ENCODE peak calls at places on chromosomes 1 and 21, in four cellular contexts. O is CD8-positive, alpha-beta T cell; T is brain microvascular endothelial cell; S is astrocyte of the spinal cord. I is an unnamed sample.

GRCh38 chr21:37503848-37504467 is 137.4 kb downstream of the DYRK1A start:
- DNase-seq in O (no peak), T (peak), S (peak), I (peak)

GRCh38 chr1:21756393-21757089 is 26.4 kb downstream of the USP48 start:
- DNase-seq in O (no peak), T (no peak), S (no peak), I (no peak)

GRCh38 chr1:30506785-30507312 is 216.5 kb downstream of the MATN1 start:
- DNase-seq in O (no peak), T (no peak), S (no peak), I (no peak)

GRCh38 chr1:169271094-169271493 is 96.5 kb downstream of the NME7 start:
- DNase-seq in O (no peak), T (no peak), S (no peak), I (no peak)

GRCh38 chr1:205688171-205688570 is 7.9 kb upstream of the SLC45A3 start:
- DNase-seq in O (no peak), T (no peak), S (no peak), I (no peak)

GRCh38 chr1:182598296-182598695 is 5.9 kb downstream of the RGS16 start:
- DNase-seq in O (no peak), T (no peak), S (no peak), I (no peak)

GRCh38 chr1:41810446-41810845 is 108.3 kb downstream of the HIVEP3 start:
- DNase-seq in O (no peak), T (peak), S (peak), I (no peak)

GRCh38 chr1:100866041-100866900 is 28.4 kb downstream of the EXTL2 start:
- DNase-seq in O (no peak), T (peak), S (peak), I (no peak)

GRCh38 chr1:109290998-109291397 is 8.1 kb upstream of the PSRC1 start:
- DNase-seq in O (no peak), T (no peak), S (no peak), I (no peak)

GRCh38 chr1:219568728-219569127 is 44.2 kb downstream of the ZC3H11B start:
- DNase-seq in O (no peak), T (peak), S (no peak), I (no peak)

GRCh38 chr21:14740692-14741091 is 194.6 kb upstream of the SAMSN1 start:
- DNase-seq in O (no peak), T (peak), S (no peak), I (no peak)

GRCh38 chr1:94160811-94161210 is 39.9 kb upstream of the ABCA4 start:
- DNase-seq in O (no peak), T (peak), S (peak), I (peak)

GRCh38 chr1:47436979-47437517 is 796 bp upstream of the FOXD2 start:
- DNase-seq in O (no peak), T (peak), S (peak), I (no peak)

GRCh38 chr21:43370091-43370658 is 56.8 kb downstream of the SIK1 start:
- DNase-seq in O (no peak), T (no peak), S (peak), I (no peak)

GRCh38 chr1:200165493-200166220 is 138.1 kb downstream of the NR5A2 start:
- DNase-seq in O (no peak), T (no peak), S (no peak), I (no peak)

GRCh38 chr21:42025392-42026071 is 15.4 kb upstream of the ZBTB21 start:
- DNase-seq in O (no peak), T (peak), S (peak), I (no peak)

DNA sequence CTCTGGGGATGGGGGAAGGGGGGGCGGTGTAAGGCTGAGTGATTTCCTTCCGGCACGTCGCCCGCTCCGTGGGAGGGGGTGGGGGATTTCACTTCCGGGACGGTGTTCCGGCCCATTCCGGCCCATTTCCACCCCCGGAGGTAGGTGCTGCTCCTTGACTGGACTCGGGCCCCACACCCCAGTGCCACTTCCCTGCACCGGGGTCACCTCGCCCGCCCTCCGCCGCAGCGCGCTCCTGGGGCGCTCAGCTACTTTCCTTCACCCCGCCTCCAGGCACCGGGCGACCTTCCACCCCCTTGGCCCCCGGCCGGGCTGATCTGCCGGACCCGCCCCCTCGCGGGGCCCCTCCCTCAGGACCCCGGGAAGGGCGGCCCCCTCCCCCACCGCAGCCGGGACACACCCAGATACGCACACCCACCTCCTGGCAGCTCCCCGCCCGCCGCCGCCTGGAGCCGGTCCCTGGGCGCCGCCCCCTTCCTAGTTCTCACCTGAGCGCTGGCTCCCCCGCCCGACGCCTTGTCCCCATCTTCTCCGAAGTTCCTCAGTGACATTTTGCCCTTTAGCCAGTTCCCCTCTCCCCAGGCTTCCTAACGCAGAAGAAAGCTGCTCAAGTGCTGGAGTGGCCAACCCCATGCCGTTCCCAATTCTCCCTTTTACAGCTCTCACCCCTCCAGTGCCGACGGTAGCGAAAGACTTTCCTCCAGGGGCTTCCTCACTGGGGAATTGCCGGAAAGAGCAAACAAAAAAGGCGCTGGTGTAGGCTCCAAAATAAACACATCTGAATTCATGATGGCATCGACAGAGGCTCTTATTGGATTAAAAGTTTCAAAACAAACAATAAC is at the start of gene ZBTB37:
- DNase-seq in O (peak), T (peak), S (no peak), I (peak)
- H3K4me3 ChIP-seq in O (peak), T (peak), S (peak), I (peak)

GRCh38 chr1:167501513-167502191 is 16.7 kb downstream of the CD247 start:
- DNase-seq in O (no peak), T (no peak), S (no peak), I (no peak)

GRCh38 chr1:167500283-167500860 is 18.0 kb downstream of the CD247 start:
- DNase-seq in O (no peak), T (no peak), S (no peak), I (no peak)

GRCh38 chr1:167502192-167502551 is 16.2 kb downstream of the CD247 start:
- DNase-seq in O (no peak), T (no peak), S (no peak), I (no peak)

GRCh38 chr1:167499106-167499505 is 19.2 kb downstream of the CD247 start:
- DNase-seq in O (no peak), T (no peak), S (no peak), I (no peak)

DNA sequence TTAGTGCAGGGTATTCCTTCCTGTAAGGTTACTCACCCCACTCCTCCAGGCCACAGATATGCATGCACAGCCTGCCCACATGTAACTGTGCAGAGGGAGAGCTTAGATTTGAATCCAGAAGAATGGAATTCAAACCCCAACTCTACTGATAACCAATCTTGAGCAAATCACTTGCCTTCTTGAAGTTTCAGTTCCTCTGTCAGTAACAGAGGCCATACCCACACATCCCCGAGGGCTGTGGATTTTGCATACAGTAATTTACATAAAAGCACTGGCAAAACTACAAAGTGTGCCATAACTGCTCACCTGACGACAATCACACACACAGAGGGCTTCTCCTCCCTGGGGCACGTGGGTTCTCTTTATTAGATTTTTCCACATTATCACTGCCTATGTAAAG is 18.7 kb downstream of the CD247 start:
- DNase-seq in O (no peak), T (no peak), S (no peak), I (no peak)
- H3K4me3 ChIP-seq in O (no peak), T (no peak), S (no peak), I (no peak)

DNA sequence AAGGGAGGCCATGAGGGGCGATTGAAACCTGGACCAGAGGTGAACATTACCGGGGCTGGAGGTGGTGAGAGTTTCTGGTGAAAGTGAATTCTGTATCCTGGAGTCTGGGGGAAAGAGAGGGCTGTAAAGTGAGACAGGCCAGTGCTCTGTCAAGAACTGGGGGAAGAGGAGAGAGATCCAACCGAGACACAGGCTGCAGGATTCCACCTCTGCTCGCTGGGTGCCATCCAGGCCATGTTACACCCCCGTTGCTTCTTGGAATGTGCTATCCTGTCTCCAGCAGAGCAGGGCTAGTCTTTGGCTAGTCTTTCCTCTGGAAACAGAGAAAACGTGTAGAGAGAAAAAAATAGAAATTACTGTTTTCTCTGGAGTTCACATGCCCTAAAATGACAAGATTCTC is 16.7 kb upstream of the OVAAL start:
- DNase-seq in O (no peak), T (no peak), S (peak), I (no peak)
- H3K4me3 ChIP-seq in O (no peak), T (no peak), S (no peak), I (no peak)

DNA sequence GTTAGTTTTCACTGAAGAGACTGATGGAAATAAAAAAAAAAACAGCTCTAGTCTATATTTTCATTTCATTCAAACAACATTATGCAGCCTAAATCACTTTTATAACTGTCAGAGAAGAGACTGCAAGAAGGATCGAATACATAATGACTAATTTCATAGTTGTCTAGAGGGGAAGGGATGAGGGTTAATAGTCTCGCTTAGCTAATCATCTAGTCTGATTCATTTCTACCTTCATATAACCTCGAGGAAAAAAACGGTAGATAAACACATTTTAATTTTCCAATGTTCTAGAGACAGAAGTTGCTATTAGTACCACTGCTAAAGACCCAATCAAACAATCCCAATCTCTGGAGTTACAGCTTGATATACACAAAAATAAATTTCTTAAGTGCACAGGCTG is 3.5 kb downstream of the FUBP1 start:
- DNase-seq in O (no peak), T (no peak), S (peak), I (no peak)
- H3K4me3 ChIP-seq in O (peak), T (peak), S (peak), I (peak)

GRCh38 chr1:202160377-202160940 is at the start of gene PTPN7:
- DNase-seq in O (peak), T (no peak), S (no peak), I (no peak)
- H3K4me3 ChIP-seq in O (peak), T (no peak), S (no peak), I (no peak)

DNA sequence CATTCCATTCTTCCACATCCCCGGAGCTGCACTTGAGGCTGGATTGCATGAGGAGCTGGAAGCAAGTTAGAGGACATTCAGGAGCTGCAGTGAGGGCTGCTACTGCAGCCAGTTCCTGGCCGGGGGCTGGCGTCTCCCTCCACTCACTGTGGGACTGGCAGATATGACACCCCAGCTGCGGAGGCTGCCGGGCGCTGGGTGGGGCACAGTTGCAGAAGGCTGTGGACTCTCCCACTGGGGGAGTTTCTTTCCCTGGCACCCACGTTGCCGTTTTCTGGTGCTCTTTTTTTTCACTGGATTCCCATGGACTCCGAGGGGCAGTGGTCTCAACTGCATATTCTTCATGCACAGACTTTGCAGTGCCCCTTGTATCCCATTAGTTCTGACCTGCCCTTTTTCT is 351.1 kb upstream of the AJAP1 start:
- DNase-seq in O (no peak), T (no peak), S (no peak), I (no peak)
- H3K4me3 ChIP-seq in O (no peak), T (no peak), S (no peak), I (no peak)

DNA sequence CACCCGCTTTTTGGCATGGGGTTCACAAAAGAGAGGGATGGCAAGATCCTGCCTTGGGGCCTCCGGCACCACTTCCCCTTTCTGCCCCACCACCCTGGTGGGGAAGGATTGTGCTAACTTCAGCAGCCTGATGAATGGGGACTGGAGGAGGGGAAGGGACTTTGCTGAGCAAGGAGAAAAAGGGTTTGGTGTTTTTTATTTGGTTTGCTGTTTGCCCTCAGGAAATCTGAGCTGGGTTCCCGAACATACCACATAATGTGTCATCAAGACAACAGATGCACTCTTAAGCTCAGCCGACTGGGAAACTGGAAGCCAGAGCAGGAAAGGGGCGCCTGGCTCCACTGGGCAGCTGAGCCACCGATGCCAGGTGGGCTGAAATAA is 19.9 kb downstream of the OLFML2B start:
- DNase-seq in O (no peak), T (peak), S (peak), I (peak)
- H3K4me3 ChIP-seq in O (no peak), T (peak), S (no peak), I (peak)

DNA sequence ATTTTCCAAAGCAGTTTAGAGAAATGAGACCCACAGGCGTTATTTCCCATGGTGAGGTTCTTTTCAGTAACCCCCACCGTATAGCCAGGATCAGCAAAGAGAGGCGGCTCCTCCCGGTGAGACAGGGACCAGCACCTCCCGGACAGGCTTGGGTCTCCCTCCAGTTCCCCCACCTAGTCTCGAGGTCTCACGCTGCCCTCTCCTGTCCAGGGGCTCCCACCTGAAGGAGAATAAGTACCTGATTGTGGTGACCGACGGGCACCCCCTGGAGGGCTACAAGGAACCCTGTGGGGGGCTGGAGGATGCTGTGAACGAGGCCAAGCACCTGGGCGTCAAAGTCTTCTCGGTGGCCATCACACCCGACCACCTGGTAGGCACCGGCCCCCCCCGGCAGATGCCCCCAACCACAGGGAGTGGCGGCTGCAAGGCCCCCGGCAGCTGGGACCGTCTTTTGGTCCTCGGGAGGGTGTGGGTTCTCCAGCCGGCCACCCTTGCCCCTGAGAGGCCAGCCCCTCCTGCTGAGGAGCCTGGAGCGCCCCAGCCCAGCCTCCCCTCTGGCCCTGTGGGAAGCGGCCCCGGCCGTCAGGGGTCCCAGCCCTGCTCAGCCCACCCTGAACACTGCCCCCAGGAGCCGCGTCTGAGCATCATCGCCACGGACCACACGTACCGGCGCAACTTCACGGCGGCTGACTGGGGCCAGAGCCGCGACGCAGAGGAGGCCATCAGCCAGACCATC is 4.9 kb downstream of the COL6A1 start:
- DNase-seq in O (no peak), T (no peak), S (no peak), I (no peak)
- H3K4me3 ChIP-seq in O (no peak), T (no peak), S (no peak), I (no peak)

GRCh38 chr1:107274227-107274626 is 133.4 kb downstream of the NTNG1 start:
- DNase-seq in O (no peak), T (no peak), S (no peak), I (no peak)
- H3K4me3 ChIP-seq in O (no peak), T (no peak), S (no peak), I (no peak)

I was measured in skeletal muscle cell.